ENCODE peak calls at places on chromosomes 12 and 14, in eight cellular contexts. O is stimulated activated CD8-positive, alpha-beta memory T cell treated with anti-CD3 and anti-CD28 coated beads, Interleukin-2, amount 100 ng/mL, for 1 hour; R is activated CD4-positive, alpha-beta T cell treated with anti-CD3 and anti-CD28 coated beads, Interleukin-2, amount 50 U/mL, for 1 hour; U is effector memory CD8-positive, alpha-beta T cell; M is HL-60; S is RWPE1; Z is iris pigment epithelial cell; F is stimulated activated CD4-positive, alpha-beta T cell treated with anti-CD3 and anti-CD28 coated beads, Interleukin-1b, Interleukin-23, amount 100 ng/mL, for 24 hours. B is an unnamed sample.

GRCh38 chr12:33322519-33322918 is 117.1 kb downstream of the SYT10 start:
- DNase-seq in F (no peak), Z (no peak), S (no peak), R (no peak), O (no peak), M (no peak), U (no peak), B (no peak)

GRCh38 chr12:95004610-95005009 is 1.1 kb upstream of the NDUFA12 start:
- DNase-seq in F (no peak), M (peak), R (no peak), U (no peak), Z (peak), S (no peak), O (no peak), B (no peak)

GRCh38 chr12:5036031-5036430 is 7.6 kb upstream of the KCNA5 start:
- DNase-seq in F (no peak), S (no peak), R (no peak), M (no peak), O (no peak), U (no peak), Z (no peak), B (no peak)

GRCh38 chr14:91257328-91258020 is 13.0 kb upstream of the GPR68 start:
- DNase-seq in M (no peak), O (no peak), F (no peak), U (no peak), R (no peak), Z (no peak), S (no peak), B (no peak)

GRCh38 chr14:24938593-24938992 is 111.4 kb downstream of the STXBP6 start:
- DNase-seq in M (no peak), F (no peak), R (no peak), U (no peak), S (no peak), Z (no peak), O (no peak), B (no peak)

GRCh38 chr12:95443458-95443857 is 30.5 kb upstream of the METAP2 start:
- DNase-seq in O (no peak), R (no peak), S (no peak), F (no peak), M (no peak), U (no peak), Z (no peak), B (no peak)

GRCh38 chr14:51818748-51819386 is 41.5 kb upstream of the GNG2 start:
- DNase-seq in R (no peak), S (no peak), O (no peak), F (no peak), Z (no peak), U (no peak), M (no peak), B (no peak)

GRCh38 chr14:68137704-68138619 is 318.4 kb downstream of the RAD51B start:
- DNase-seq in R (no peak), U (no peak), S (peak), F (no peak), Z (peak), O (no peak), M (no peak), B (peak)

GRCh38 chr14:99523661-99524050 is 42.4 kb downstream of the CCNK start:
- DNase-seq in M (no peak), S (no peak), F (no peak), U (no peak), Z (no peak), O (no peak), R (no peak), B (no peak)

GRCh38 chr12:33044447-33044846 is 147.9 kb upstream of the PKP2 start:
- DNase-seq in M (no peak), O (no peak), U (no peak), Z (no peak), F (no peak), R (no peak), S (no peak), B (no peak)

GRCh38 chr14:31692376-31692781 is 131.2 kb downstream of the NUBPL start:
- DNase-seq in R (no peak), O (no peak), M (no peak), F (no peak), S (no peak), Z (peak), U (no peak), B (no peak)

B was measured in Caco-2.